ENCODE peak calls at places on chromosome 5, in six cellular contexts. M is K562, B is HepG2, H is GM12878, X is SK-N-SH, S is H1. G is an unnamed sample. For H3K4me1, the result is how much of the 10 kb centered on the place peaks cover.

GRCh38 chr5:142507528-142507927 is 178.4 kb downstream of the FGF1 start:
- DNase-seq in S (no peak), X (no peak), B (peak), H (peak), M (no peak), G (no peak)

GRCh38 chr5:135195267-135195603 is 161.2 kb upstream of the PITX1 start:
- DNase-seq in B (no peak), X (no peak), M (no peak), S (no peak), H (no peak), G (no peak)

GRCh38 chr5:672329-673139 is 20.6 kb downstream of the TPPP start:
- DNase-seq in H (no peak), M (peak), B (peak), X (peak), S (no peak), G (no peak)

GRCh38 chr5:145680169-145680568 is 155.0 kb downstream of the PRELID2 start:
- DNase-seq in S (no peak), B (no peak), X (no peak), H (no peak), M (peak), G (no peak)

GRCh38 chr5:156473271-156473935 is 146.4 kb downstream of the SGCD start:
- DNase-seq in H (no peak), X (no peak), M (no peak), S (no peak), B (no peak), G (no peak)

GRCh38 chr5:159825551-159826051 is 90.7 kb upstream of the ADRA1B start:
- DNase-seq in B (no peak), M (no peak), H (peak), X (no peak), S (no peak), G (no peak)

GRCh38 chr5:56358046-56358445 is 124.9 kb upstream of the ANKRD55 start:
- DNase-seq in S (no peak), B (peak), X (no peak), H (no peak), M (no peak), G (no peak)

GRCh38 chr5:178695560-178695959 is 34.9 kb downstream of the ZNF354A start:
- DNase-seq in S (no peak), B (no peak), M (no peak), X (no peak), H (no peak), G (no peak)

GRCh38 chr5:172707285-172708182 is 63.5 kb downstream of the DUSP1 start:
- DNase-seq in X (peak), S (no peak), M (no peak), H (no peak), B (peak), G (no peak)

GRCh38 chr5:76337949-76338589 is 65.0 kb upstream of the IQGAP2 start:
- DNase-seq in B (peak), H (peak), S (peak), X (peak), M (peak), G (peak)

GRCh38 chr5:140575309-140575708 is 10.7 kb downstream of the SLC35A4 start:
- DNase-seq in M (peak), H (no peak), X (no peak), B (peak), S (no peak), G (peak)

GRCh38 chr5:71925608-71926091 is 181.6 kb upstream of the MAP1B start:
- DNase-seq in M (no peak), H (no peak), B (no peak), X (no peak), S (no peak), G (no peak)

GRCh38 chr5:53330491-53330890 is 149.9 kb upstream of the FST start:
- DNase-seq in S (no peak), M (no peak), H (no peak), X (no peak), B (no peak), G (no peak)

GRCh38 chr5:111367081-111367480 is 142.9 kb downstream of the CAMK4 start:
- DNase-seq in H (no peak), X (no peak), S (no peak), B (no peak), M (no peak), G (peak)

GRCh38 chr5:142017832-142018427 is 5.1 kb upstream of the GNPDA1 start:
- DNase-seq in B (no peak), S (no peak), M (no peak), X (no peak), H (peak), G (no peak)

GRCh38 chr5:332843-333242 is 11.3 kb downstream of the AHRR start:
- DNase-seq in B (no peak), S (no peak), H (no peak), M (no peak), X (no peak), G (no peak)

GRCh38 chr5:146447734-146448380 is 724 bp downstream of the TCERG1 start:
- DNase-seq in B (peak), X (no peak), H (no peak), S (no peak), M (no peak), G (no peak)

GRCh38 chr5:175572922-175573321 is 84.9 kb upstream of the HRH2 start:
- DNase-seq in M (no peak), S (no peak), B (peak), H (no peak), X (no peak), G (no peak)

GRCh38 chr5:59193616-59194319 is 610.9 kb downstream of the RAB3C start:
- DNase-seq in X (no peak), S (no peak), B (no peak), H (no peak), M (no peak), G (no peak)

GRCh38 chr5:167696558-167697314 is 594.7 kb upstream of the WWC1 start:
- DNase-seq in X (no peak), S (no peak), H (no peak), B (no peak), M (no peak), G (no peak)

GRCh38 chr5:141382469-141383294 is at the start of gene PCDHGA7:
- DNase-seq in M (peak), S (no peak), X (peak), B (no peak), H (no peak), G (no peak)

GRCh38 chr5:142979636-142980035 is 209.5 kb downstream of the ARHGAP26 start:
- DNase-seq in B (no peak), M (no peak), S (no peak), H (no peak), X (no peak), G (no peak)

GRCh38 chr5:179171816-179172745 is 111.9 kb downstream of the ZNF354C start:
- DNase-seq in H (no peak), M (no peak), B (no peak), S (no peak), X (no peak), G (no peak)

GRCh38 chr5:56816546-56817081 is 1.3 kb downstream of the MAP3K1 start:
- DNase-seq in S (no peak), B (peak), X (peak), M (peak), H (no peak), G (no peak)

GRCh38 chr5:138438724-138439536 is at the start of gene REEP2:
- DNase-seq in H (no peak), B (no peak), S (peak), X (peak), M (peak), G (no peak)

GRCh38 chr5:84870369-84870768 is 485.7 kb upstream of the EDIL3 start:
- DNase-seq in B (no peak), H (no peak), X (no peak), M (no peak), S (no peak), G (no peak)

GRCh38 chr5:150451594-150451993 is 2.1 kb upstream of the RPS14 start:
- DNase-seq in B (no peak), H (no peak), M (no peak), S (no peak), X (no peak), G (no peak)

GRCh38 chr5:11370985-11371384 is 533.3 kb downstream of the CTNND2 start:
- DNase-seq in X (no peak), M (no peak), B (no peak), S (no peak), H (no peak), G (no peak)

GRCh38 chr5:149419532-149420485 is 40.7 kb upstream of the IL17B start:
- DNase-seq in S (no peak), B (no peak), H (no peak), X (no peak), M (no peak), G (no peak)

GRCh38 chr5:33964132-33964531 is 20.4 kb downstream of the SLC45A2 start:
- DNase-seq in H (no peak), S (no peak), X (no peak), B (no peak), M (no peak), G (no peak)

GRCh38 chr5:61734966-61735365 is 402.9 kb downstream of the ZSWIM6 start:
- DNase-seq in S (no peak), M (no peak), H (no peak), B (no peak), X (no peak), G (no peak)

GRCh38 chr5:23352437-23352836 is 155.0 kb upstream of the PRDM9 start:
- DNase-seq in B (peak), X (no peak), M (no peak), S (peak), H (no peak), G (no peak)
- TF ChIP-seq SIN3A in B (no peak), X (no peak), M (no peak), S (no peak), H (no peak), G (no peak)

GRCh38 chr5:98128271-98128670 is 645.2 kb upstream of the RGMB start:
- DNase-seq in H (no peak), S (no peak), M (no peak), B (no peak), X (no peak), G (no peak)
- H3K9ac ChIP-seq in H (no peak), S (no peak), M (no peak), B (no peak), X (no peak), G (no peak)

GRCh38 chr5:43312076-43312620 is 1.1 kb downstream of the HMGCS1 start:
- DNase-seq in X (no peak), S (no peak), H (no peak), M (no peak), B (no peak), G (no peak)
- H3K4me1 ChIP-seq in X (under half), S (under half), H (under half), M (under half), B (half or more), G (under half)

GRCh38 chr5:32029291-32029690 is 144.8 kb downstream of the GOLPH3 start:
- DNase-seq in B (no peak), M (no peak), S (no peak), X (no peak), H (no peak), G (no peak)
- TF ChIP-seq SIN3A in B (no peak), M (no peak), S (no peak), X (no peak), H (no peak), G (no peak)

DNA sequence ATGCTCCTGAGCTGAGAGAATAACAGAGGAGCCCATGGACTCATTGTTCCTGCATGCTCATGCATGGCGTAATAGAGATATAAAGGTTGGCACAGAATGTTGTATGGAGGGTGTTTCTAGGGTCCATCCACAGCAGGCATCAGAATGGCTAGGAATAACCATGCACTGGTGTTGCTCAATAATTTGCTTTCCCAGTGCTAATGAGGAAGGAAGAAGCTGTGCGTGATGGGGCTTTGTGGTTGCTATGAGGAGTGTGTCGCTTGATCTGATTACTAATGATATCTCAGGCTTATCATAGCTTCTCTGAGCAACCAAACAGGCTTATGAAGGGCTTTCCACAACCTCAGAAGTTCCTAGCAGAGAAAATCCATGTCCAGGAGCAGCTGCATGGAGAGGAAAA is 151.3 kb upstream of the TRPC7 start:
- DNase-seq in H (no peak), M (no peak), S (no peak), X (no peak), B (no peak), G (no peak)
- H3K9ac ChIP-seq in H (no peak), M (no peak), S (no peak), X (no peak), B (no peak), G (no peak)

G was measured in HCT116.